ENCODE peak calls at places on chromosome 13, in four cellular contexts. B is IMR-90, J is A549, R is K562. U is an unnamed sample.

GRCh38 chr13:37540228-37540627 is 58.3 kb downstream of the POSTN start:
- DNase-seq in B (peak; percentile 89), J (no peak), R (no peak), U (no peak)

GRCh38 chr13:109394311-109394988 is 391.9 kb downstream of the IRS2 start:
- DNase-seq in B (peak; percentile 18), J (no peak), R (no peak), U (no peak)

GRCh38 chr13:95485045-95485517 is 67.4 kb upstream of the CLDN10 start:
- DNase-seq in B (peak; percentile 42), J (no peak), R (peak; percentile 55), U (peak; percentile 8)

GRCh38 chr13:76161143-76161542 is 525.0 kb downstream of the LMO7 start:
- DNase-seq in B (peak; percentile 17), J (no peak), R (no peak), U (no peak)

GRCh38 chr13:72456486-72456885 is 270.9 kb downstream of the MZT1 start:
- DNase-seq in B (no peak), J (no peak), R (no peak), U (no peak)

GRCh38 chr13:108342369-108343289 is 73.1 kb downstream of the TNFSF13B start:
- DNase-seq in B (peak; percentile 35), J (peak; percentile 4), R (peak; percentile 7), U (peak; percentile 15)

GRCh38 chr13:70729369-70729768 is 621.1 kb upstream of the KLHL1 start:
- DNase-seq in B (no peak), J (no peak), R (no peak), U (no peak)

GRCh38 chr13:39415403-39415802 is 187.6 kb downstream of the LHFPL6 start:
- DNase-seq in B (peak; percentile 43), J (no peak), R (no peak), U (no peak)

GRCh38 chr13:35549481-35549880 is 73.0 kb upstream of the MAB21L1 start:
- DNase-seq in B (peak; percentile 43), J (peak; percentile 0), R (no peak), U (peak; percentile 1)

GRCh38 chr13:52776726-52777125 is 37.1 kb upstream of the CNMD start:
- DNase-seq in B (no peak), J (no peak), R (no peak), U (no peak)

GRCh38 chr13:98834254-98834960 is 81.9 kb upstream of the SLC15A1 start:
- DNase-seq in B (no peak), J (no peak), R (no peak), U (no peak)

GRCh38 chr13:44171151-44171550 is 202.5 kb upstream of the SERP2 start:
- DNase-seq in B (no peak), J (no peak), R (no peak), U (no peak)

GRCh38 chr13:107185889-107186288 is 618.0 kb upstream of the ARGLU1 start:
- DNase-seq in B (peak; percentile 84), J (no peak), R (no peak), U (no peak)

GRCh38 chr13:81171065-81171647 is 830.2 kb upstream of the SPRY2 start:
- DNase-seq in B (no peak), J (no peak), R (peak; percentile 3), U (peak; percentile 5)

GRCh38 chr13:66033924-66034323 is 1196.2 kb downstream of the PCDH9 start:
- DNase-seq in B (no peak), J (no peak), R (no peak), U (no peak)

GRCh38 chr13:49371943-49372636 is 71.8 kb downstream of the CAB39L start:
- DNase-seq in B (no peak), J (no peak), R (no peak), U (peak; percentile 86)

GRCh38 chr13:31755803-31756212 is 16.5 kb downstream of the RXFP2 start:
- DNase-seq in B (peak; percentile 87), J (no peak), R (no peak), U (no peak)

GRCh38 chr13:31747271-31747670 is 7.9 kb downstream of the RXFP2 start:
- DNase-seq in B (no peak), J (no peak), R (no peak), U (no peak)

GRCh38 chr13:31747966-31748365 is 8.6 kb downstream of the RXFP2 start:
- DNase-seq in B (no peak), J (no peak), R (no peak), U (no peak)

GRCh38 chr13:31755211-31755610 is 15.9 kb downstream of the RXFP2 start:
- DNase-seq in B (no peak), J (no peak), R (no peak), U (no peak)

GRCh38 chr13:31749929-31750328 is 10.6 kb downstream of the RXFP2 start:
- DNase-seq in B (peak; percentile 94), J (no peak), R (no peak), U (no peak)
- TF ChIP-seq MAZ in B (no peak), J (no peak), R (no peak), U (no peak)

DNA sequence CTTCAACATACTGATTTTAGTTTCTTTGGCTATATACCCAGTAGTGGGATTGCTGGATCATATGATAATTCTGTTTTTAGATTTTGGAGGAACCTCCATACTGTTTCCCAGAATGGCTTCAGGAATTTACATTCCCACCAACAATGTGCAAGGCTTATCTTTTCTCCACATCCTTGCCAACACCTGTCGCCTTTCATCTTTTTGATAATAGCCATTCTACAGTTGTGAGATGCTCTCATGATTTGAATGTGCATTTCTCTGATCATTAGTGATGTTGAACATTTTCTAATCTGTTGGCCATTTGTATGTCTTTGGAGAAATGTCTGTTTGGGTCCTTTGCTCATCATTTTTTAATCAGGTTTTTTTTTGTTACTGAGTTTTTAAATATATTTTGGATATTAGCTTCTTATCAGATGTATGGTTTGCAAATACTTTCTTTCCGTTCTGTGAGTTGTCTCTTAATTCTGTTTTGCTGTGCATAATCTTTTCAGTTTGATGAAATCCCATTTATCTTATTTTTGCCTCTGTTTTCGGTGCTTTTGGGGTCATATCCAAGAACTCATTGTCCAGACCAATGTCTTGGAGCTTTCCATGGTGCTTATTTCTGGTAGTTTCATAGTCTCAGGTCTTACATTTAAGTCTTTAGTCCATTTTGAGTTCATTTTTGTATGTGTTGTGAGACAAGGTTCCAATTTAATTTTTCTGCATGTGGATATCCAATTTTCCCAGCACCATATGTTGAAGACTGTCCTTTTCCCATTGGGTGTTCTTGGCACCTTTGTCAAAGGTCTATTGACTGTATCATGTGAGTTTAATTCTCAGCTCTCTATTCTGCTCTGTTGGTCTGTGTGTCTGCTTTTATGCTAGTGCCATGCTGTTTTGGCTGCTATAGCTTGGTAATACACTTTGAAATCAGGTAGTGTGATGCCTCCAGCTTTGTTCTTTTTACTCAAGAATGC is 44.5 kb downstream of the ARHGEF7 start:
- DNase-seq in B (no peak), J (no peak), R (no peak), U (no peak)
- TF ChIP-seq MAZ in B (no peak), J (no peak), R (no peak), U (no peak)

GRCh38 chr13:88601949-88602348 is 930.8 kb downstream of the SLITRK5 start:
- DNase-seq in B (no peak), J (no peak), R (no peak), U (no peak)
- TF ChIP-seq MAZ in B (no peak), J (no peak), R (no peak), U (no peak)

GRCh38 chr13:59208405-59209195 is 955.1 kb downstream of the DIAPH3 start:
- DNase-seq in B (no peak), J (no peak), R (no peak), U (no peak)

GRCh38 chr13:59205501-59205900 is 958.2 kb downstream of the DIAPH3 start:
- DNase-seq in B (no peak), J (no peak), R (no peak), U (no peak)

GRCh38 chr13:59201836-59202235 is 961.9 kb downstream of the DIAPH3 start:
- DNase-seq in B (no peak), J (no peak), R (no peak), U (no peak)

DNA sequence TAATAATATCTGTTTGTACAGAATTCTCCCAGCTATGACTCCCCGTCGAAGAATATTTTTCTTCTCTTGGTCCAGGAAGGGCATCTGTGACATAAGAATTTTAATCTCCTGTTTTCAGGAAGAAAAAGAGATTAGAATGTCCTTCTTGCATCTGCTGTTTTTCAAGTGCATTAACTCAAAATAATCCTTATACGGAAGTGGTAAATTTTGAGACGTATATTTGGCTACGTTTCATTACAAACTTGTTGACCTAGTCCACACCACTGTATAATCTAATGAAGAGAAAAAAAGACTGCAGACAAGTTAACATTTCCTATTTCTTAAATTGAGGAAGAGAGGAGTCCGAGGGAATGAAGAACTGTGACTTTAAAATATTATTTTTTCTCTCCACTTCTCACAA is 959.9 kb downstream of the DIAPH3 start:
- DNase-seq in B (no peak), J (no peak), R (no peak), U (no peak)
- TF ChIP-seq MAZ in B (no peak), J (no peak), R (no peak), U (no peak)

DNA sequence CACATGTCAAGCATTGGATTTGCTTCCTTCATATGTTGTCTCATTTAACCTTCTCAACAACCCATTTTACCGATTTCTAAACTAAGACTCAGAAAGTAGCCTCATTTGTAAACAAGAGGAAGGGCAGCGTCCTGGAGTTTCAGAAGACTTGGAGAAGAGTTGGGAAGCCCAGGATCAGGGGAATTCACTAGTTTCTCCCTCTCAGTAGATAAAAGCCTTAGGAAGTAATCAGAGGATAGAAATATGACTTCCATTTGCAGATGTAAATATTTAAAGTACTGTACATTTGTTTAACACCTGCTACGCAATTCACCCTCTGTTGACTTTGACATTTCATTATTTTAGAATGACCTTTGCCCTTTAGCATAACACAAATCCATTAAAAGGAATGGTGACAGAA is 216.4 kb downstream of the DCT start:
- DNase-seq in B (no peak), J (no peak), R (no peak), U (peak; percentile 37)
- TF ChIP-seq MAZ in B (no peak), J (no peak), R (no peak), U (no peak)

GRCh38 chr13:51643882-51644281 is 59.6 kb downstream of the WDFY2 start:
- DNase-seq in B (peak; percentile 95), J (peak; percentile 11), R (no peak), U (peak; percentile 63)

GRCh38 chr13:51647067-51647466 is 62.8 kb downstream of the WDFY2 start:
- DNase-seq in B (no peak), J (no peak), R (no peak), U (no peak)

GRCh38 chr13:51644649-51645048 is 60.4 kb downstream of the WDFY2 start:
- DNase-seq in B (peak; percentile 21), J (no peak), R (no peak), U (no peak)

GRCh38 chr13:51645154-51645650 is 60.9 kb downstream of the WDFY2 start:
- DNase-seq in B (peak; percentile 57), J (no peak), R (no peak), U (no peak)

GRCh38 chr13:51646041-51646670 is 61.9 kb downstream of the WDFY2 start:
- DNase-seq in B (no peak), J (no peak), R (no peak), U (no peak)
- TF ChIP-seq MAZ in B (no peak), J (no peak), R (no peak), U (no peak)

GRCh38 chr13:77415253-77416127 is 88.6 kb upstream of the MYCBP2 start:
- DNase-seq in B (no peak), J (no peak), R (no peak), U (no peak)
- TF ChIP-seq MAZ in B (no peak), J (no peak), R (no peak), U (no peak)

U was measured in HepG2.